ENCODE peak calls at places on chromosomes 16 and 17, in eight cellular contexts. T is foreskin fibroblast, V is AG09319, K is fibroblast of lung, B is endothelial cell, Y is aorta, W is Peyer's patch, A is lower leg skin. N is an unnamed sample.

GRCh38 chr16:47180073-47180472 is 36.3 kb upstream of the NETO2 start:
- DNase-seq in K (no peak), Y (no peak), B (no peak), T (no peak), W (no peak), A (no peak), V (no peak), N (no peak)

GRCh38 chr17:45430738-45431530 is 1.7 kb downstream of the ARHGAP27 start:
- DNase-seq in Y (peak), W (peak), V (no peak), A (peak), B (no peak), T (no peak), K (no peak), N (no peak)

GRCh38 chr17:40602445-40603443 is 37.5 kb upstream of the CCR7 start:
- DNase-seq in B (no peak), W (peak), T (no peak), Y (no peak), A (no peak), K (no peak), V (no peak), N (no peak)

GRCh38 chr16:59849716-59850115 is 1115.6 kb upstream of the GOT2 start:
- DNase-seq in W (no peak), T (no peak), K (no peak), B (no peak), Y (no peak), V (no peak), A (no peak), N (no peak)

GRCh38 chr16:87924937-87925670 is 11.2 kb downstream of the CA5A start:
- DNase-seq in Y (no peak), T (no peak), K (no peak), B (no peak), A (no peak), W (no peak), V (no peak), N (peak)

GRCh38 chr16:68288252-68288650 is 22.5 kb downstream of the SLC7A6OS start:
- DNase-seq in V (no peak), W (no peak), Y (no peak), A (no peak), K (no peak), T (no peak), B (no peak), N (no peak)

GRCh38 chr16:22322021-22322471 is 24.8 kb downstream of the POLR3E start:
- DNase-seq in B (no peak), K (no peak), A (no peak), W (no peak), Y (no peak), T (no peak), V (no peak), N (no peak)

GRCh38 chr17:65371702-65372101 is 189.7 kb downstream of the AXIN2 start:
- DNase-seq in K (no peak), W (no peak), B (no peak), A (no peak), T (no peak), Y (no peak), V (no peak), N (no peak)

GRCh38 chr16:52086901-52087300 is 460.0 kb downstream of the TOX3 start:
- DNase-seq in K (no peak), B (no peak), Y (no peak), W (no peak), A (no peak), T (no peak), V (no peak), N (no peak)

GRCh38 chr16:57091990-57092785 is at the start of gene CPNE2:
- DNase-seq in V (no peak), A (no peak), K (peak), T (peak), B (peak), W (peak), Y (peak), N (peak)

GRCh38 chr16:35636831-35637230 is 2177.4 kb downstream of the TP53TG3F start:
- DNase-seq in Y (no peak), W (no peak), V (no peak), A (no peak), B (no peak), K (no peak), T (no peak), N (no peak)

GRCh38 chr16:53773150-53773846 is 69.3 kb downstream of the FTO start:
- DNase-seq in Y (no peak), K (peak), W (no peak), V (no peak), B (peak), A (peak), T (peak), N (peak)

GRCh38 chr17:4806770-4807533 is at the start of gene PLD2:
- DNase-seq in K (peak), V (peak), Y (peak), A (peak), B (peak), W (peak), T (peak), N (peak)

GRCh38 chr16:52861614-52862022 is 191.1 kb downstream of the CHD9NB start:
- DNase-seq in T (no peak), W (no peak), Y (no peak), A (no peak), V (no peak), B (peak), K (peak), N (peak)

GRCh38 chr16:83953796-83954576 is 946 bp downstream of the OSGIN1 start:
- DNase-seq in K (peak), V (no peak), Y (no peak), W (no peak), B (no peak), T (no peak), A (peak), N (peak)